ENCODE peak calls at places on chromosomes 5 and 9, in seven cellular contexts. D, I, U, Z, M, Y and O are unnamed samples.

GRCh38 chr9:88692837-88693236 is 157.9 kb downstream of the NXNL2 start:
- DNase-seq in D (no peak), I (no peak), U (no peak), Z (no peak), M (no peak), Y (no peak), O (no peak)

GRCh38 chr5:54946306-54946705 is 39.1 kb downstream of the ESM1 start:
- DNase-seq in D (no peak), I (no peak), U (no peak), Z (no peak), M (no peak), Y (no peak), O (no peak)

GRCh38 chr5:72467421-72467820 is 39.8 kb downstream of the ZNF366 start:
- DNase-seq in D (no peak), I (no peak), U (no peak), Z (no peak), M (no peak), Y (no peak), O (no peak)

GRCh38 chr5:77952811-77953210 is 176.7 kb upstream of the TBCA start:
- DNase-seq in D (no peak), I (no peak), U (no peak), Z (peak; percentile 63), M (no peak), Y (no peak), O (no peak)

GRCh38 chr5:109911731-109912130 is 222.0 kb downstream of the MAN2A1 start:
- DNase-seq in D (no peak), I (no peak), U (no peak), Z (peak; percentile 28), M (peak; percentile 47), Y (no peak), O (no peak)

GRCh38 chr9:135914921-135915320 is 7.6 kb upstream of the CAMSAP1 start:
- DNase-seq in D (no peak), I (no peak), U (no peak), Z (peak; percentile 42), M (peak; percentile 14), Y (peak; percentile 46), O (no peak)

GRCh38 chr5:158126442-158127399 is 267.8 kb upstream of the CLINT1 start:
- DNase-seq in D (no peak), I (no peak), U (no peak), Z (no peak), M (no peak), Y (no peak), O (no peak)

GRCh38 chr9:133125706-133126696 is 5.0 kb upstream of the RALGDS start:
- DNase-seq in D (no peak), I (peak; percentile 47), U (no peak), Z (peak; percentile 57), M (peak; percentile 23), Y (no peak), O (no peak)

GRCh38 chr5:135356522-135357318 is 42.3 kb downstream of the MACROH2A1 start:
- DNase-seq in D (no peak), I (peak; percentile 70), U (no peak), Z (peak; percentile 83), M (peak; percentile 78), Y (peak; percentile 90), O (peak; percentile 51)

GRCh38 chr5:76204713-76205112 is 121.5 kb downstream of the SV2C start:
- DNase-seq in D (no peak), I (no peak), U (no peak), Z (no peak), M (no peak), Y (no peak), O (peak; percentile 44)

GRCh38 chr9:83933804-83934203 is 12.6 kb upstream of the KIF27 start:
- DNase-seq in D (no peak), I (peak; percentile 36), U (no peak), Z (peak; percentile 87), M (no peak), Y (no peak), O (peak; percentile 68)

GRCh38 chr9:129032541-129033159 is 3.8 kb upstream of the MIGA2 start:
- DNase-seq in D (no peak), I (no peak), U (no peak), Z (no peak), M (no peak), Y (no peak), O (no peak)

GRCh38 chr9:79480639-79481038 is 91.1 kb upstream of the TLE4 start:
- DNase-seq in D (no peak), I (no peak), U (no peak), Z (no peak), M (no peak), Y (no peak), O (no peak)

GRCh38 chr5:108529381-108529780 is 147.5 kb upstream of the FBXL17 start:
- DNase-seq in D (no peak), I (no peak), U (no peak), Z (peak; percentile 49), M (no peak), Y (no peak), O (no peak)

GRCh38 chr9:133050142-133050541 is 11.6 kb upstream of the CEL start:
- DNase-seq in D (no peak), I (no peak), U (peak; percentile 22), Z (no peak), M (no peak), Y (no peak), O (no peak)

GRCh38 chr5:151903243-151903653 is 21.4 kb downstream of the GLRA1 start:
- DNase-seq in D (no peak), I (no peak), U (no peak), Z (no peak), M (no peak), Y (no peak), O (no peak)

GRCh38 chr5:94613583-94613982 is 4.8 kb downstream of the KIAA0825 start:
- DNase-seq in D (no peak), I (no peak), U (no peak), Z (peak; percentile 48), M (no peak), Y (no peak), O (no peak)

GRCh38 chr5:124537136-124537919 is 209.1 kb downstream of the ZNF608 start:
- DNase-seq in D (no peak), I (no peak), U (no peak), Z (no peak), M (no peak), Y (no peak), O (no peak)

GRCh38 chr5:131164161-131164930 is 710 bp downstream of the HINT1 start:
- DNase-seq in D (peak; percentile 27), I (peak; percentile 57), U (peak; percentile 52), Z (peak; percentile 78), M (peak; percentile 80), Y (peak; percentile 92), O (peak; percentile 69)

GRCh38 chr5:159059722-159060121 is 40.0 kb downstream of the EBF1 start:
- DNase-seq in D (no peak), I (no peak), U (no peak), Z (no peak), M (no peak), Y (no peak), O (no peak)

GRCh38 chr5:96470825-96471224 is 37.8 kb upstream of the PCSK1 start:
- DNase-seq in D (no peak), I (no peak), U (no peak), Z (no peak), M (no peak), Y (no peak), O (no peak)

GRCh38 chr5:154285661-154286408 is 95.3 kb downstream of the GALNT10 start:
- DNase-seq in D (no peak), I (no peak), U (no peak), Z (peak; percentile 34), M (peak; percentile 75), Y (no peak), O (no peak)

GRCh38 chr5:74085782-74086181 is 459.8 kb downstream of the ARHGEF28 start:
- DNase-seq in D (no peak), I (no peak), U (no peak), Z (no peak), M (no peak), Y (no peak), O (peak; percentile 67)

GRCh38 chr5:100270323-100270771 is 264.8 kb upstream of the FAM174A start:
- DNase-seq in D (no peak), I (no peak), U (no peak), Z (peak; percentile 2), M (no peak), Y (no peak), O (no peak)

GRCh38 chr9:89410709-89411111 is 87.2 kb downstream of the SEMA4D start:
- DNase-seq in D (peak; percentile 69), I (no peak), U (no peak), Z (no peak), M (no peak), Y (no peak), O (no peak)

GRCh38 chr5:75566710-75567309 is 44.4 kb upstream of the ANKDD1B start:
- DNase-seq in D (peak; percentile 51), I (no peak), U (no peak), Z (peak; percentile 96), M (peak; percentile 88), Y (no peak), O (no peak)

GRCh38 chr9:73566627-73567026 is 415.0 kb downstream of the ANXA1 start:
- DNase-seq in D (no peak), I (no peak), U (no peak), Z (no peak), M (no peak), Y (no peak), O (no peak)

GRCh38 chr5:58466939-58467338 is 7.1 kb upstream of the PLK2 start:
- DNase-seq in D (no peak), I (no peak), U (no peak), Z (peak; percentile 61), M (peak; percentile 45), Y (no peak), O (no peak)

GRCh38 chr5:158502686-158503085 is 597.0 kb downstream of the EBF1 start:
- DNase-seq in D (no peak), I (no peak), U (no peak), Z (no peak), M (no peak), Y (no peak), O (no peak)

GRCh38 chr9:125784286-125785049 is 37.3 kb downstream of the PBX3 start:
- DNase-seq in D (no peak), I (no peak), U (no peak), Z (peak; percentile 77), M (peak; percentile 48), Y (no peak), O (no peak)

GRCh38 chr9:135463140-135463539 is 16.4 kb upstream of the PPP1R26 start:
- DNase-seq in D (no peak), I (no peak), U (no peak), Z (peak; percentile 56), M (peak; percentile 55), Y (no peak), O (no peak)

GRCh38 chr9:104860280-104860679 is 67.7 kb downstream of the ABCA1 start:
- DNase-seq in D (no peak), I (no peak), U (no peak), Z (no peak), M (no peak), Y (no peak), O (no peak)

GRCh38 chr5:43683884-43684471 is 81.0 kb downstream of the NNT start:
- DNase-seq in D (no peak), I (no peak), U (no peak), Z (no peak), M (no peak), Y (no peak), O (no peak)